ENCODE peak calls at places on chromosome 9, in six cellular contexts. One of them, this sample, is unnamed.
A peak's percentile ranks its signal among the peaks of the same experiment; 100 is the strongest.

GRCh38 chr9:7368410-7369292 is 430.9 kb downstream of the DMAC1 start:
- DNase-seq in cerebellar cortex: no peak
- DNase-seq in mesendoderm: no peak
- DNase-seq in heart left ventricle: no peak
- DNase-seq in activated CD4-positive, alpha-beta memory T cell treated with anti-CD3 and anti-CD28 coated beads for 36 hours: no peak
- DNase-seq in iPS-NIHi11: no peak
- DNase-seq in this sample: peak; percentile 64

GRCh38 chr9:13607746-13608445 is 328.4 kb upstream of the MPDZ start:
- DNase-seq in heart left ventricle: peak; percentile 55
- DNase-seq in iPS-NIHi11: no peak
- DNase-seq in activated CD4-positive, alpha-beta memory T cell treated with anti-CD3 and anti-CD28 coated beads for 36 hours: no peak
- DNase-seq in cerebellar cortex: peak; percentile 6
- DNase-seq in mesendoderm: peak; percentile 19
- DNase-seq in this sample: peak; percentile 41

GRCh38 chr9:89924611-89925010 is 319.8 kb downstream of the GADD45G start:
- DNase-seq in iPS-NIHi11: no peak
- DNase-seq in cerebellar cortex: no peak
- DNase-seq in mesendoderm: no peak
- DNase-seq in activated CD4-positive, alpha-beta memory T cell treated with anti-CD3 and anti-CD28 coated beads for 36 hours: no peak
- DNase-seq in heart left ventricle: no peak
- DNase-seq in this sample: no peak

GRCh38 chr9:129109952-129110739 is 447 bp downstream of the CRAT start:
- DNase-seq in mesendoderm: peak; percentile 7
- DNase-seq in activated CD4-positive, alpha-beta memory T cell treated with anti-CD3 and anti-CD28 coated beads for 36 hours: no peak
- DNase-seq in iPS-NIHi11: no peak
- DNase-seq in cerebellar cortex: peak; percentile 41
- DNase-seq in heart left ventricle: peak; percentile 47
- DNase-seq in this sample: peak; percentile 45

GRCh38 chr9:126454250-126454649 is 127.6 kb downstream of the MVB12B start:
- DNase-seq in cerebellar cortex: no peak
- DNase-seq in iPS-NIHi11: no peak
- DNase-seq in mesendoderm: no peak
- DNase-seq in heart left ventricle: no peak
- DNase-seq in activated CD4-positive, alpha-beta memory T cell treated with anti-CD3 and anti-CD28 coated beads for 36 hours: no peak
- DNase-seq in this sample: no peak

GRCh38 chr9:116361558-116361957 is 208.0 kb downstream of the PAPPA start:
- DNase-seq in mesendoderm: no peak
- DNase-seq in iPS-NIHi11: no peak
- DNase-seq in cerebellar cortex: peak; percentile 16
- DNase-seq in heart left ventricle: no peak
- DNase-seq in activated CD4-positive, alpha-beta memory T cell treated with anti-CD3 and anti-CD28 coated beads for 36 hours: no peak
- DNase-seq in this sample: peak; percentile 44

GRCh38 chr9:92328225-92328624 is 2.5 kb downstream of the CENPP start:
- DNase-seq in mesendoderm: peak; percentile 50
- DNase-seq in iPS-NIHi11: no peak
- DNase-seq in cerebellar cortex: peak; percentile 19
- DNase-seq in activated CD4-positive, alpha-beta memory T cell treated with anti-CD3 and anti-CD28 coated beads for 36 hours: no peak
- DNase-seq in heart left ventricle: no peak
- DNase-seq in this sample: peak; percentile 52

GRCh38 chr9:124191691-124192208 is 66.0 kb upstream of the NEK6 start:
- DNase-seq in cerebellar cortex: no peak
- DNase-seq in heart left ventricle: no peak
- DNase-seq in mesendoderm: no peak
- DNase-seq in activated CD4-positive, alpha-beta memory T cell treated with anti-CD3 and anti-CD28 coated beads for 36 hours: peak; percentile 4
- DNase-seq in iPS-NIHi11: no peak
- DNase-seq in this sample: no peak

GRCh38 chr9:16675131-16675530 is 195.3 kb downstream of the BNC2 start:
- DNase-seq in iPS-NIHi11: no peak
- DNase-seq in cerebellar cortex: no peak
- DNase-seq in activated CD4-positive, alpha-beta memory T cell treated with anti-CD3 and anti-CD28 coated beads for 36 hours: no peak
- DNase-seq in mesendoderm: no peak
- DNase-seq in heart left ventricle: no peak
- DNase-seq in this sample: no peak

GRCh38 chr9:128607642-128608350 is 48.9 kb downstream of the DYNC2I2 start:
- DNase-seq in heart left ventricle: peak; percentile 87
- DNase-seq in mesendoderm: no peak
- DNase-seq in iPS-NIHi11: peak; percentile 49
- DNase-seq in cerebellar cortex: peak; percentile 99
- DNase-seq in activated CD4-positive, alpha-beta memory T cell treated with anti-CD3 and anti-CD28 coated beads for 36 hours: no peak
- DNase-seq in this sample: no peak

GRCh38 chr9:128689293-128689770 is 310 bp downstream of the SET start:
- DNase-seq in cerebellar cortex: peak; percentile 40
- DNase-seq in activated CD4-positive, alpha-beta memory T cell treated with anti-CD3 and anti-CD28 coated beads for 36 hours: peak; percentile 63
- DNase-seq in heart left ventricle: peak; percentile 71
- DNase-seq in mesendoderm: no peak
- DNase-seq in iPS-NIHi11: peak; percentile 48
- DNase-seq in this sample: peak; percentile 86

GRCh38 chr9:117191504-117192375 is 223.1 kb downstream of the ASTN2 start:
- DNase-seq in mesendoderm: no peak
- DNase-seq in activated CD4-positive, alpha-beta memory T cell treated with anti-CD3 and anti-CD28 coated beads for 36 hours: no peak
- DNase-seq in cerebellar cortex: no peak
- DNase-seq in heart left ventricle: no peak
- DNase-seq in iPS-NIHi11: no peak
- DNase-seq in this sample: peak; percentile 5

GRCh38 chr9:99820330-99821186 is 1.1 kb upstream of the NR4A3 start:
- DNase-seq in heart left ventricle: peak; percentile 68
- DNase-seq in activated CD4-positive, alpha-beta memory T cell treated with anti-CD3 and anti-CD28 coated beads for 36 hours: peak; percentile 76
- DNase-seq in iPS-NIHi11: no peak
- DNase-seq in mesendoderm: no peak
- DNase-seq in cerebellar cortex: peak; percentile 67
- DNase-seq in this sample: peak; percentile 78

This sample was measured in left kidney.